ENCODE peak calls at places on chromosomes 16 and 17, in seven cellular contexts. E is GM23338, V is HAP-1, Z is lung, H is breast epithelium, N is IMR-90, F is colonic mucosa. P is an unnamed sample.

GRCh38 chr16:30893082-30893743 is 664 bp downstream of the BCL7C start:
- DNase-seq in E (peak; percentile 71), V (no peak), Z (no peak), H (peak; percentile 32), N (no peak), F (peak; percentile 36), P (peak; percentile 85)

GRCh38 chr16:88697831-88698693 is 8.1 kb downstream of the RNF166 start:
- DNase-seq in E (peak; percentile 64), V (no peak), Z (no peak), H (no peak), N (no peak), F (no peak), P (no peak)

GRCh38 chr17:78034429-78035091 is 76.1 kb downstream of the TNRC6C start:
- DNase-seq in E (no peak), V (no peak), Z (no peak), H (no peak), N (peak; percentile 67), F (no peak), P (no peak)

GRCh38 chr17:7912927-7913524 is 3.1 kb downstream of the RNF227 start:
- DNase-seq in E (peak; percentile 84), V (peak; percentile 80), Z (no peak), H (no peak), N (peak; percentile 80), F (peak; percentile 49), P (peak; percentile 94)

GRCh38 chr17:54007855-54008254 is 185.1 kb downstream of the KIF2B start:
- DNase-seq in E (peak; percentile 7), V (no peak), Z (no peak), H (no peak), N (no peak), F (no peak), P (no peak)

GRCh38 chr17:49910094-49910857 is 58.7 kb upstream of the DLX4 start:
- DNase-seq in E (peak; percentile 78), V (no peak), Z (no peak), H (no peak), N (no peak), F (no peak), P (no peak)

GRCh38 chr17:82823004-82823403 is 16.8 kb downstream of the ZNF750 start:
- DNase-seq in E (peak; percentile 68), V (no peak), Z (no peak), H (no peak), N (no peak), F (no peak), P (no peak)

GRCh38 chr17:4609761-4610160 is 25.4 kb downstream of the SMTNL2 start:
- DNase-seq in E (no peak), V (no peak), Z (no peak), H (no peak), N (no peak), F (no peak), P (no peak)

GRCh38 chr17:73170921-73171320 is 6.1 kb downstream of the SSTR2 start:
- DNase-seq in E (no peak), V (no peak), Z (no peak), H (no peak), N (no peak), F (no peak), P (no peak)

GRCh38 chr16:47507701-47508100 is 46.6 kb downstream of the PHKB start:
- DNase-seq in E (no peak), V (no peak), Z (no peak), H (no peak), N (peak; percentile 10), F (no peak), P (no peak)

GRCh38 chr16:12874135-12874534 is 27.3 kb upstream of the SHISA9 start:
- DNase-seq in E (peak; percentile 35), V (no peak), Z (no peak), H (no peak), N (peak; percentile 2), F (no peak), P (no peak)

GRCh38 chr16:28310796-28311195 is 18.5 kb downstream of the SBK1 start:
- DNase-seq in E (no peak), V (no peak), Z (no peak), H (no peak), N (no peak), F (no peak), P (no peak)

GRCh38 chr17:40318835-40319332 is 9.9 kb downstream of the RARA start:
- DNase-seq in E (no peak), V (no peak), Z (no peak), H (no peak), N (no peak), F (peak; percentile 39), P (no peak)

GRCh38 chr16:65758620-65759019 is 607.9 kb upstream of the CDH5 start:
- DNase-seq in E (no peak), V (no peak), Z (no peak), H (no peak), N (no peak), F (no peak), P (no peak)

GRCh38 chr16:84647830-84648594 is at the start of gene KLHL36:
- DNase-seq in E (peak; percentile 65), V (peak; percentile 8), Z (peak; percentile 46), H (peak; percentile 36), N (no peak), F (peak; percentile 70), P (peak; percentile 74)

GRCh38 chr16:2196162-2196980 is at the start of gene CASKIN1:
- DNase-seq in E (peak; percentile 69), V (no peak), Z (no peak), H (no peak), N (no peak), F (no peak), P (no peak)

GRCh38 chr17:17781591-17782424 is 55.0 kb downstream of the SREBF1 start:
- DNase-seq in E (peak; percentile 79), V (peak; percentile 18), Z (peak; percentile 58), H (peak; percentile 50), N (peak; percentile 52), F (peak; percentile 70), P (peak; percentile 84)

GRCh38 chr17:83175551-83176271 is 96.3 kb downstream of the METRNL start:
- DNase-seq in E (no peak), V (no peak), Z (peak; percentile 26), H (peak; percentile 6), N (no peak), F (peak; percentile 15), P (no peak)

GRCh38 chr17:45147102-45147580 is 1.1 kb upstream of the HEXIM1 start:
- DNase-seq in E (peak; percentile 87), V (peak; percentile 68), Z (peak; percentile 51), H (peak; percentile 64), N (peak; percentile 62), F (no peak), P (peak; percentile 87)

GRCh38 chr16:88909431-88910210 is 43.2 kb upstream of the PABPN1L start:
- DNase-seq in E (no peak), V (no peak), Z (no peak), H (no peak), N (no peak), F (no peak), P (no peak)

GRCh38 chr16:29837833-29838232 is 17.6 kb downstream of the MVP start:
- DNase-seq in E (no peak), V (no peak), Z (no peak), H (no peak), N (peak; percentile 67), F (no peak), P (no peak)

GRCh38 chr16:51157698-51158097 is 6.6 kb upstream of the SALL1 start:
- DNase-seq in E (no peak), V (no peak), Z (no peak), H (no peak), N (no peak), F (no peak), P (no peak)
- H3K27me3 ChIP-seq in E (peaks cover 69% of the 10 kb centered on the region), V (no peaks in the 10 kb centered on the region), Z (peaks cover 36% of the 10 kb centered on the region), H (no peaks in the 10 kb centered on the region), N (peaks cover 3% of the 10 kb centered on the region), F (peaks cover 25% of the 10 kb centered on the region), P (no peaks in the 10 kb centered on the region)

GRCh38 chr17:62649570-62649969 is 22.1 kb downstream of the MRC2 start:
- DNase-seq in E (no peak), V (no peak), Z (no peak), H (no peak), N (no peak), F (no peak), P (no peak)
- H3K4me1 ChIP-seq in E (peaks cover 20% of the 10 kb centered on the region), V (peaks cover 13% of the 10 kb centered on the region), Z (no peaks in the 10 kb centered on the region), H (peaks cover 13% of the 10 kb centered on the region), N (peaks cover 36% of the 10 kb centered on the region), F (peaks cover 4% of the 10 kb centered on the region), P (peaks cover 15% of the 10 kb centered on the region)

DNA sequence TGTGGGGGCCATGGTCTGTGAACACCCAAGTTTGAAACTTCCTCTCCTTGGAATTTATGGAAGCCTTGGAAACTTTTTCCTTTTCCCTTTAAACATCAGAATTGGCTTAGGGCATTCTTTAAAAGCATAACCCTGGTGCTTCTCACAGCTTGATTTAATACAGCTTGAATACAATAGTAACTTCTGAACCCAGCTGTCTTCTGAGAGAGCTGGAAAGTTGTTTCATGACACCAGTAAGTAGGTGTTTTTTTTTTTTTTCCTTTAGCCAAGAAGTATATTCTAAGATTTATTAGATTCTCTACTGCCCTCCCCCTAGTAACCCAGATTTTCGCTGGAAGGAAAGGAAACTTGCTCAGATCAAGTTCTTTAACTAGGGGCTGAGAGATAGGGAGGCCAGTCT is 26.7 kb downstream of the NKD1 start:
- DNase-seq in E (no peak), V (no peak), Z (no peak), H (no peak), N (no peak), F (no peak), P (no peak)
- H3K36me3 ChIP-seq in E (no peaks in the 10 kb centered on the region), V (no peaks in the 10 kb centered on the region), Z (no peaks in the 10 kb centered on the region), H (no peaks in the 10 kb centered on the region), N (no peaks in the 10 kb centered on the region), F (no peaks in the 10 kb centered on the region), P (no peaks in the 10 kb centered on the region)

GRCh38 chr17:12924614-12925013 is 93.2 kb downstream of the ELAC2 start:
- DNase-seq in E (no peak), V (no peak), Z (no peak), H (no peak), N (no peak), F (no peak), P (no peak)
- H3K27me3 ChIP-seq in E (no peaks in the 10 kb centered on the region), V (no peaks in the 10 kb centered on the region), Z (no peaks in the 10 kb centered on the region), H (no peaks in the 10 kb centered on the region), N (no peaks in the 10 kb centered on the region), F (no peaks in the 10 kb centered on the region), P (no peaks in the 10 kb centered on the region)

GRCh38 chr16:4403133-4403949 is 13.1 kb downstream of the CORO7 start:
- DNase-seq in E (no peak), V (no peak), Z (no peak), H (no peak), N (no peak), F (no peak), P (peak; percentile 20)

GRCh38 chr16:4404247-4404966 is 12.0 kb downstream of the CORO7 start:
- DNase-seq in E (peak; percentile 96), V (peak; percentile 58), Z (no peak), H (no peak), N (no peak), F (peak; percentile 36), P (peak; percentile 90)

GRCh38 chr16:4402439-4403132 is 13.8 kb downstream of the CORO7 start:
- DNase-seq in E (peak; percentile 91), V (peak; percentile 69), Z (peak; percentile 82), H (peak; percentile 74), N (peak; percentile 62), F (peak; percentile 82), P (peak; percentile 91)

GRCh38 chr16:4401094-4401501 is 15.3 kb downstream of the CORO7 start:
- DNase-seq in E (no peak), V (no peak), Z (no peak), H (no peak), N (no peak), F (no peak), P (no peak)

GRCh38 chr16:4401510-4401909 is 14.9 kb downstream of the CORO7 start:
- DNase-seq in E (no peak), V (no peak), Z (no peak), H (no peak), N (no peak), F (no peak), P (no peak)
- H3K4me1 ChIP-seq in E (no peaks in the 10 kb centered on the region), V (no peaks in the 10 kb centered on the region), Z (no peaks in the 10 kb centered on the region), H (peaks cover 3% of the 10 kb centered on the region), N (peaks cover 2% of the 10 kb centered on the region), F (peaks cover 4% of the 10 kb centered on the region), P (peaks cover 17% of the 10 kb centered on the region)